ENCODE peak calls at places on chromosomes 4 and X, in five cellular contexts. One of them, this sample, is unnamed.

GRCh38 chr4:2944091-2944482 is 19.1 kb downstream of the NOP14 start:
- DNase-seq in IMR-90: no peak
- DNase-seq in choroid plexus epithelial cell: no peak
- DNase-seq in AG04449: no peak
- DNase-seq in cardiac muscle cell: no peak
- DNase-seq in this sample: no peak

GRCh38 chr4:144903953-144904711 is 193.9 kb downstream of the ANAPC10 start:
- DNase-seq in AG04449: no peak
- DNase-seq in choroid plexus epithelial cell: peak
- DNase-seq in IMR-90: no peak
- DNase-seq in cardiac muscle cell: peak
- DNase-seq in this sample: peak

GRCh38 chrX:139831689-139832456 is 101.0 kb downstream of the ATP11C start:
- DNase-seq in AG04449: no peak
- DNase-seq in IMR-90: peak
- DNase-seq in cardiac muscle cell: peak
- DNase-seq in choroid plexus epithelial cell: peak
- DNase-seq in this sample: peak

GRCh38 chr4:105896984-105897760 is 1.9 kb downstream of the NPNT start:
- DNase-seq in choroid plexus epithelial cell: no peak
- DNase-seq in AG04449: no peak
- DNase-seq in IMR-90: no peak
- DNase-seq in cardiac muscle cell: no peak
- DNase-seq in this sample: no peak

GRCh38 chr4:29540439-29541102 is 1179.6 kb upstream of the PCDH7 start:
- DNase-seq in choroid plexus epithelial cell: no peak
- DNase-seq in cardiac muscle cell: no peak
- DNase-seq in IMR-90: peak
- DNase-seq in AG04449: no peak
- DNase-seq in this sample: no peak

GRCh38 chrX:47568656-47569295 is 7.8 kb downstream of the ARAF start:
- DNase-seq in cardiac muscle cell: no peak
- DNase-seq in choroid plexus epithelial cell: no peak
- DNase-seq in AG04449: no peak
- DNase-seq in IMR-90: no peak
- DNase-seq in this sample: no peak

GRCh38 chr4:77327151-77327550 is 170.1 kb downstream of the CCNG2 start:
- DNase-seq in choroid plexus epithelial cell: no peak
- DNase-seq in IMR-90: no peak
- DNase-seq in AG04449: no peak
- DNase-seq in cardiac muscle cell: no peak
- DNase-seq in this sample: no peak

GRCh38 chr4:83989835-83990234 is 453.9 kb downstream of the GPAT3 start:
- DNase-seq in cardiac muscle cell: no peak
- DNase-seq in AG04449: no peak
- DNase-seq in choroid plexus epithelial cell: no peak
- DNase-seq in IMR-90: no peak
- DNase-seq in this sample: no peak

GRCh38 chrX:154367474-154368308 is 6.7 kb downstream of the FLNA start:
- DNase-seq in IMR-90: no peak
- DNase-seq in AG04449: no peak
- DNase-seq in cardiac muscle cell: no peak
- DNase-seq in choroid plexus epithelial cell: no peak
- DNase-seq in this sample: no peak
- H3K4me3 ChIP-seq in IMR-90: peak
- H3K4me3 ChIP-seq in AG04449: peak
- H3K4me3 ChIP-seq in cardiac muscle cell: no peak
- H3K4me3 ChIP-seq in choroid plexus epithelial cell: peak
- H3K4me3 ChIP-seq in this sample: peak

DNA sequence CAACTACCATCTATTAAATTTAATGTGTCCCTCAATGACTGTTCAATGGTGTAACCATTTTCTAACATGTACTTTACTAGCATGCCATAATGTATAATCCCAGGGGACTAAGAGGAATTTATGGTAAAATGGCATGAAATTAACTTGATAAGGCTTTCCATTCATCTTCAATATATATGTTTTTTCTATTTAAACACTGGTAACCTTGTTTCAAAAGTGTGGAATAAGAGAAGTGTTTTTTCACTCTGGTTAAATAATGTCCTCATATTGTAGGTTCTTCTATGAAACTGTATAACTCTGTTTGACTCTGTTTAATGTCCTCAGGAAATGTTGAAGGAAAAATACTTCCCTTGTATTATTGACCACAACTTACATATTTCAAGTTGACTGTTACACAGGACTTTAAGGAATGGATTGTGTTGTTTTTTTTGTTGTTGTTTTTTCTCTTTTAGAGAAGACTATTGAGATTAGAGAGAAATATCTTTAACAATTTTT is 113.8 kb upstream of the ARSJ start:
- DNase-seq in IMR-90: no peak
- DNase-seq in choroid plexus epithelial cell: no peak
- DNase-seq in AG04449: no peak
- DNase-seq in cardiac muscle cell: no peak
- DNase-seq in this sample: no peak
- H3K4me3 ChIP-seq in IMR-90: no peak
- H3K4me3 ChIP-seq in choroid plexus epithelial cell: no peak
- H3K4me3 ChIP-seq in AG04449: no peak
- H3K4me3 ChIP-seq in cardiac muscle cell: no peak
- H3K4me3 ChIP-seq in this sample: no peak

GRCh38 chrX:110008001-110008635 is 5.2 kb downstream of the TMEM164 start:
- DNase-seq in IMR-90: no peak
- DNase-seq in AG04449: no peak
- DNase-seq in choroid plexus epithelial cell: no peak
- DNase-seq in cardiac muscle cell: no peak
- DNase-seq in this sample: no peak

GRCh38 chrX:110004970-110005369 is 2.1 kb downstream of the TMEM164 start:
- DNase-seq in AG04449: no peak
- DNase-seq in IMR-90: no peak
- DNase-seq in choroid plexus epithelial cell: no peak
- DNase-seq in cardiac muscle cell: no peak
- DNase-seq in this sample: no peak

GRCh38 chrX:110004210-110004609 is 1.3 kb downstream of the TMEM164 start:
- DNase-seq in choroid plexus epithelial cell: no peak
- DNase-seq in AG04449: no peak
- DNase-seq in IMR-90: no peak
- DNase-seq in cardiac muscle cell: no peak
- DNase-seq in this sample: no peak

GRCh38 chrX:110006826-110007375 is 4.0 kb downstream of the TMEM164 start:
- DNase-seq in cardiac muscle cell: peak
- DNase-seq in AG04449: no peak
- DNase-seq in choroid plexus epithelial cell: peak
- DNase-seq in IMR-90: peak
- DNase-seq in this sample: peak

DNA sequence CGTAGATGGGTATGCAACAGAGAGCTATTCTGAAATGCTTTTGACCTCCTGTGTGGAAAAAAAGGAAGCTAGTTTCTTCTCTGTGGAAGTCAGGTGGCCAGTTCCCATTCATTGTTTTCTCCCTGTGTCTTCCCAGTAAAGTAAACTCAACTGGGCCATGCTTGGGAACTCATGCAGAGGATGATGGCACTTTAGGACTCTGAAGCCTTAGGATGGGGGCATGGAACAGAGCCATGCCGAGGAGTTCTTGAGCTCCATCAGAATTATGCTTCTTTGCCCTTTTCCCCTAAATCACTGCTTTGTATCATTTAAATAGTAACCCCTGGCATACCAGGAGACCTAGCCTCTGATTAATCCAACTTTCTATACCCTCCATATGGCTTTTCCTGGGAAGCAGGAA is 3.2 kb downstream of the TMEM164 start:
- DNase-seq in AG04449: no peak
- DNase-seq in choroid plexus epithelial cell: no peak
- DNase-seq in cardiac muscle cell: no peak
- DNase-seq in IMR-90: no peak
- DNase-seq in this sample: no peak
- H3K4me3 ChIP-seq in AG04449: no peak
- H3K4me3 ChIP-seq in choroid plexus epithelial cell: no peak
- H3K4me3 ChIP-seq in cardiac muscle cell: no peak
- H3K4me3 ChIP-seq in IMR-90: no peak
- H3K4me3 ChIP-seq in this sample: no peak

GRCh38 chr4:166658585-166658984 is 575.7 kb downstream of the SPOCK3 start:
- DNase-seq in IMR-90: no peak
- DNase-seq in AG04449: no peak
- DNase-seq in choroid plexus epithelial cell: no peak
- DNase-seq in cardiac muscle cell: no peak
- DNase-seq in this sample: no peak
- H3K4me3 ChIP-seq in IMR-90: no peak
- H3K4me3 ChIP-seq in AG04449: no peak
- H3K4me3 ChIP-seq in choroid plexus epithelial cell: no peak
- H3K4me3 ChIP-seq in cardiac muscle cell: no peak
- H3K4me3 ChIP-seq in this sample: no peak

GRCh38 chr4:186216465-186217024 is 10.8 kb upstream of the KLKB1 start:
- DNase-seq in choroid plexus epithelial cell: peak
- DNase-seq in IMR-90: no peak
- DNase-seq in AG04449: no peak
- DNase-seq in cardiac muscle cell: peak
- DNase-seq in this sample: no peak
- H3K4me3 ChIP-seq in choroid plexus epithelial cell: no peak
- H3K4me3 ChIP-seq in IMR-90: no peak
- H3K4me3 ChIP-seq in AG04449: no peak
- H3K4me3 ChIP-seq in cardiac muscle cell: no peak
- H3K4me3 ChIP-seq in this sample: no peak